ENCODE peak calls at places on chromosomes 3 and 15, in nine cellular contexts. U is posterior cingulate gyrus, B is breast epithelium, I is tibial artery, P is GM23338, W is islet precursor cell, K is AML-193, C is putamen, A is K562. X is an unnamed sample.

GRCh38 chr3:24505678-24506560 is 11.3 kb upstream of the THRB start:
- DNase-seq in U (no peak), B (no peak), I (no peak), P (no peak), W (no peak), K (no peak), C (no peak), A (peak), X (no peak)

GRCh38 chr15:49697121-49697520 is 76.3 kb downstream of the DTWD1 start:
- DNase-seq in U (no peak), B (no peak), I (no peak), P (no peak), W (no peak), K (no peak), C (no peak), A (no peak), X (no peak)

GRCh38 chr3:9721015-9721697 is 10.4 kb upstream of the BRPF1 start:
- DNase-seq in U (no peak), B (no peak), I (no peak), P (no peak), W (no peak), K (no peak), C (no peak), A (no peak), X (no peak)

GRCh38 chr3:51929420-51930003 is 12.2 kb downstream of the RRP9 start:
- DNase-seq in U (no peak), B (no peak), I (no peak), P (peak), W (no peak), K (peak), C (no peak), A (peak), X (peak)

GRCh38 chr15:38190501-38190900 is 62.1 kb upstream of the SPRED1 start:
- DNase-seq in U (no peak), B (no peak), I (no peak), P (no peak), W (no peak), K (no peak), C (no peak), A (no peak), X (no peak)

GRCh38 chr3:103385991-103386390 is 951.2 kb downstream of the ZPLD1 start:
- DNase-seq in U (no peak), B (no peak), I (no peak), P (no peak), W (no peak), K (no peak), C (no peak), A (no peak), X (no peak)

GRCh38 chr3:195183071-195183776 is 87.7 kb downstream of the XXYLT1 start:
- DNase-seq in U (no peak), B (no peak), I (no peak), P (no peak), W (no peak), K (no peak), C (no peak), A (no peak), X (no peak)

GRCh38 chr3:8509961-8510360 is 8.3 kb downstream of the LMCD1 start:
- DNase-seq in U (no peak), B (no peak), I (no peak), P (no peak), W (no peak), K (no peak), C (no peak), A (no peak), X (no peak)

GRCh38 chr3:194434503-194434902 is 35.4 kb upstream of the GP5 start:
- DNase-seq in U (no peak), B (no peak), I (no peak), P (no peak), W (no peak), K (no peak), C (no peak), A (no peak), X (no peak)

GRCh38 chr15:70795311-70795665 is 31.9 kb upstream of the UACA start:
- DNase-seq in U (no peak), B (no peak), I (no peak), P (no peak), W (peak), K (no peak), C (no peak), A (no peak), X (no peak)